ENCODE peak calls at places on chromosome 7, in nine cellular contexts. J, G, M, E, H, I, V, X and B are unnamed samples.

GRCh38 chr7:112450807-112451661 is 774 bp downstream of the IFRD1 start:
- DNase-seq in J (peak), G (peak), M (peak), E (peak), H (peak), I (peak), V (peak), X (peak), B (peak)

GRCh38 chr7:43303740-43304241 is 191.3 kb downstream of the HECW1 start:
- DNase-seq in J (no peak), G (peak), M (peak), E (no peak), H (peak), I (no peak), V (no peak), X (peak), B (no peak)

GRCh38 chr7:110397927-110398660 is 692.8 kb upstream of the LRRN3 start:
- DNase-seq in J (no peak), G (no peak), M (no peak), E (no peak), H (no peak), I (no peak), V (no peak), X (no peak), B (no peak)

GRCh38 chr7:135217645-135218509 is 6.6 kb upstream of the WDR91 start:
- DNase-seq in J (no peak), G (no peak), M (no peak), E (no peak), H (no peak), I (no peak), V (peak), X (no peak), B (no peak)

GRCh38 chr7:80450621-80451308 is 61.1 kb downstream of the GNAT3 start:
- DNase-seq in J (no peak), G (no peak), M (peak), E (no peak), H (no peak), I (no peak), V (peak), X (no peak), B (peak)

GRCh38 chr7:26681819-26682418 is 182.5 kb downstream of the SKAP2 start:
- DNase-seq in J (peak), G (no peak), M (peak), E (no peak), H (no peak), I (no peak), V (peak), X (peak), B (no peak)

GRCh38 chr7:86904949-86905834 is 154.3 kb downstream of the ELAPOR2 start:
- DNase-seq in J (no peak), G (no peak), M (peak), E (no peak), H (no peak), I (no peak), V (peak), X (peak), B (peak)

GRCh38 chr7:3310884-3311283 is 9.8 kb downstream of the SDK1 start:
- DNase-seq in J (no peak), G (no peak), M (no peak), E (no peak), H (no peak), I (no peak), V (no peak), X (no peak), B (no peak)

GRCh38 chr7:84113906-84114875 is 80.4 kb downstream of the SEMA3A start:
- DNase-seq in J (no peak), G (no peak), M (peak), E (no peak), H (no peak), I (no peak), V (no peak), X (no peak), B (no peak)

GRCh38 chr7:107711301-107711700 is 32.6 kb upstream of the CBLL1 start:
- DNase-seq in J (no peak), G (no peak), M (peak), E (no peak), H (no peak), I (no peak), V (peak), X (no peak), B (no peak)

GRCh38 chr7:2804227-2804763 is 39.8 kb downstream of the GNA12 start:
- DNase-seq in J (no peak), G (no peak), M (no peak), E (no peak), H (no peak), I (no peak), V (no peak), X (no peak), B (no peak)

GRCh38 chr7:35727571-35727970 is 32.6 kb upstream of the HERPUD2 start:
- DNase-seq in J (no peak), G (no peak), M (peak), E (no peak), H (no peak), I (peak), V (no peak), X (peak), B (no peak)

GRCh38 chr7:55546826-55547225 is 25.5 kb downstream of the VOPP1 start:
- DNase-seq in J (peak), G (peak), M (peak), E (peak), H (peak), I (peak), V (peak), X (peak), B (peak)

GRCh38 chr7:70775570-70776156 is 356.3 kb upstream of the GALNT17 start:
- DNase-seq in J (no peak), G (no peak), M (peak), E (no peak), H (no peak), I (no peak), V (peak), X (no peak), B (no peak)

GRCh38 chr7:78141533-78142281 is 343.1 kb downstream of the PHTF2 start:
- DNase-seq in J (no peak), G (no peak), M (peak), E (no peak), H (no peak), I (no peak), V (peak), X (no peak), B (no peak)

GRCh38 chr7:25578991-25579687 is 350.9 kb upstream of the NPVF start:
- DNase-seq in J (no peak), G (no peak), M (peak), E (no peak), H (no peak), I (no peak), V (no peak), X (no peak), B (no peak)

GRCh38 chr7:82975811-82976468 is 186.7 kb downstream of the PCLO start:
- DNase-seq in J (no peak), G (no peak), M (no peak), E (no peak), H (no peak), I (no peak), V (no peak), X (peak), B (no peak)

GRCh38 chr7:55155351-55156117 is 136.7 kb downstream of the EGFR start:
- DNase-seq in J (peak), G (no peak), M (no peak), E (no peak), H (no peak), I (no peak), V (no peak), X (no peak), B (no peak)

GRCh38 chr7:20320322-20320721 is 10.4 kb upstream of the ITGB8 start:
- DNase-seq in J (no peak), G (no peak), M (no peak), E (no peak), H (no peak), I (no peak), V (peak), X (no peak), B (no peak)

GRCh38 chr7:90111-91063 is 102.0 kb upstream of the FAM20C start:
- DNase-seq in J (no peak), G (no peak), M (peak), E (no peak), H (no peak), I (no peak), V (peak), X (peak), B (no peak)

GRCh38 chr7:100764841-100765240 is 31.4 kb downstream of the ZAN start:
- DNase-seq in J (no peak), G (no peak), M (no peak), E (no peak), H (no peak), I (no peak), V (no peak), X (no peak), B (no peak)

GRCh38 chr7:7742223-7742622 is 23.8 kb upstream of the RPA3 start:
- DNase-seq in J (no peak), G (no peak), M (no peak), E (no peak), H (no peak), I (no peak), V (no peak), X (no peak), B (no peak)

GRCh38 chr7:111384065-111384891 is 178.0 kb downstream of the IMMP2L start:
- DNase-seq in J (no peak), G (no peak), M (peak), E (no peak), H (no peak), I (no peak), V (peak), X (peak), B (no peak)